ENCODE peak calls at places on chromosomes 13 and 19, in seven cellular contexts. K is thoracic aorta; J is psoas muscle; S is heart right ventricle; M is CD4-positive, alpha-beta T cell; O is CD4-positive, alpha-beta memory T cell; W is gastrocnemius medialis. B is an unnamed sample.

GRCh38 chr19:48102870-48103751 is 7.5 kb downstream of the PLA2G4C start:
- DNase-seq in K (no peak), J (no peak), S (no peak), M (peak), O (peak), W (peak), B (peak)

GRCh38 chr13:107977175-107977574 is 238.2 kb downstream of the LIG4 start:
- DNase-seq in K (no peak), J (no peak), S (no peak), M (no peak), O (no peak), W (no peak), B (no peak)

GRCh38 chr13:62357887-62358645 is 942.4 kb upstream of the PCDH20 start:
- DNase-seq in K (no peak), J (no peak), S (no peak), M (no peak), O (no peak), W (no peak), B (no peak)

GRCh38 chr13:31538067-31539042 is 201.0 kb upstream of the RXFP2 start:
- DNase-seq in K (no peak), J (no peak), S (no peak), M (no peak), O (no peak), W (no peak), B (no peak)

GRCh38 chr19:10007811-10008211 is 2.5 kb downstream of the COL5A3 start:
- DNase-seq in K (no peak), J (peak), S (peak), M (no peak), O (no peak), W (peak), B (peak)

GRCh38 chr19:38513762-38514167 is 80.3 kb downstream of the RYR1 start:
- DNase-seq in K (no peak), J (no peak), S (no peak), M (no peak), O (peak), W (no peak), B (no peak)

GRCh38 chr13:34064456-34065205 is 246.7 kb downstream of the RFC3 start:
- DNase-seq in K (no peak), J (no peak), S (no peak), M (no peak), O (no peak), W (no peak), B (no peak)

GRCh38 chr19:40217921-40218890 is at the start of gene TTC9B:
- DNase-seq in K (no peak), J (no peak), S (no peak), M (peak), O (peak), W (no peak), B (peak)

GRCh38 chr19:45705710-45706415 is 13.4 kb downstream of the QPCTL start:
- DNase-seq in K (no peak), J (no peak), S (no peak), M (no peak), O (no peak), W (no peak), B (no peak)

GRCh38 chr19:45906221-45906620 is 3.8 kb upstream of the MYPOP start:
- DNase-seq in K (no peak), J (no peak), S (no peak), M (no peak), O (no peak), W (no peak), B (no peak)

GRCh38 chr19:35712910-35713845 is 4.6 kb upstream of the KMT2B start:
- DNase-seq in K (no peak), J (no peak), S (no peak), M (no peak), O (peak), W (no peak), B (no peak)

GRCh38 chr19:17205237-17206140 is 9.7 kb upstream of the USE1 start:
- DNase-seq in K (no peak), J (no peak), S (peak), M (peak), O (peak), W (peak), B (peak)

GRCh38 chr13:106034201-106034600 is 501.3 kb downstream of the EFNB2 start:
- DNase-seq in K (no peak), J (no peak), S (no peak), M (no peak), O (no peak), W (no peak), B (no peak)

GRCh38 chr13:30373727-30374126 is 48.6 kb upstream of the UBE2L5 start:
- DNase-seq in K (no peak), J (no peak), S (no peak), M (no peak), O (no peak), W (no peak), B (no peak)

GRCh38 chr19:6713773-6714692 is 6.4 kb downstream of the C3 start:
- DNase-seq in K (no peak), J (no peak), S (no peak), M (no peak), O (no peak), W (no peak), B (no peak)

GRCh38 chr19:2239771-2240770 is 3.4 kb downstream of the SF3A2 start:
- DNase-seq in K (no peak), J (no peak), S (no peak), M (no peak), O (peak), W (peak), B (peak)

GRCh38 chr13:20160346-20161274 is at the start of gene GJA3:
- DNase-seq in K (no peak), J (no peak), S (peak), M (no peak), O (peak), W (no peak), B (peak)

GRCh38 chr13:35283856-35284255 is 192.6 kb downstream of the MAB21L1 start:
- DNase-seq in K (no peak), J (no peak), S (no peak), M (no peak), O (no peak), W (no peak), B (no peak)

GRCh38 chr19:39802958-39803357 is 24.3 kb downstream of the LEUTX start:
- DNase-seq in K (no peak), J (peak), S (no peak), M (no peak), O (no peak), W (peak), B (no peak)

GRCh38 chr13:39148513-39148961 is 110.3 kb downstream of the NHLRC3 start:
- DNase-seq in K (no peak), J (no peak), S (no peak), M (no peak), O (no peak), W (no peak), B (no peak)

GRCh38 chr19:43562698-43563241 is 12.6 kb downstream of the XRCC1 start:
- DNase-seq in K (peak), J (peak), S (peak), M (peak), O (peak), W (peak), B (peak)

GRCh38 chr19:8631425-8631819 is 989 bp downstream of the NFILZ start:
- DNase-seq in K (peak), J (no peak), S (no peak), M (no peak), O (no peak), W (peak), B (no peak)

GRCh38 chr13:89057862-89058261 is 1386.7 kb downstream of the SLITRK5 start:
- DNase-seq in K (no peak), J (no peak), S (no peak), M (no peak), O (no peak), W (no peak), B (no peak)

GRCh38 chr13:49100637-49101570 is 119.2 kb upstream of the MLNR start:
- DNase-seq in K (no peak), J (no peak), S (no peak), M (no peak), O (no peak), W (no peak), B (no peak)

GRCh38 chr19:1837625-1838105 is 10.6 kb downstream of the REXO1 start:
- DNase-seq in K (no peak), J (no peak), S (no peak), M (peak), O (peak), W (no peak), B (no peak)

GRCh38 chr13:45441633-45442032 is 23.1 kb upstream of the COG3 start:
- DNase-seq in K (no peak), J (no peak), S (no peak), M (no peak), O (no peak), W (no peak), B (no peak)

GRCh38 chr19:14413765-14414171 is 5.4 kb downstream of the DDX39A start:
- DNase-seq in K (no peak), J (no peak), S (peak), M (no peak), O (no peak), W (no peak), B (no peak)

GRCh38 chr19:45395524-45396388 is 9.1 kb downstream of the PPP1R13L start:
- DNase-seq in K (no peak), J (no peak), S (no peak), M (no peak), O (no peak), W (no peak), B (no peak)

GRCh38 chr13:109698779-109699178 is 87.6 kb downstream of the IRS2 start:
- DNase-seq in K (no peak), J (no peak), S (no peak), M (no peak), O (no peak), W (no peak), B (no peak)

GRCh38 chr19:18157465-18158063 is 4.6 kb downstream of the PIK3R2 start:
- DNase-seq in K (no peak), J (peak), S (no peak), M (no peak), O (no peak), W (peak), B (peak)

GRCh38 chr19:14487370-14488125 is 8.4 kb downstream of the GIPC1 start:
- DNase-seq in K (no peak), J (no peak), S (no peak), M (no peak), O (no peak), W (no peak), B (no peak)

GRCh38 chr19:1736280-1736679 is 17.0 kb upstream of the ONECUT3 start:
- DNase-seq in K (no peak), J (no peak), S (no peak), M (no peak), O (no peak), W (no peak), B (no peak)

DNA sequence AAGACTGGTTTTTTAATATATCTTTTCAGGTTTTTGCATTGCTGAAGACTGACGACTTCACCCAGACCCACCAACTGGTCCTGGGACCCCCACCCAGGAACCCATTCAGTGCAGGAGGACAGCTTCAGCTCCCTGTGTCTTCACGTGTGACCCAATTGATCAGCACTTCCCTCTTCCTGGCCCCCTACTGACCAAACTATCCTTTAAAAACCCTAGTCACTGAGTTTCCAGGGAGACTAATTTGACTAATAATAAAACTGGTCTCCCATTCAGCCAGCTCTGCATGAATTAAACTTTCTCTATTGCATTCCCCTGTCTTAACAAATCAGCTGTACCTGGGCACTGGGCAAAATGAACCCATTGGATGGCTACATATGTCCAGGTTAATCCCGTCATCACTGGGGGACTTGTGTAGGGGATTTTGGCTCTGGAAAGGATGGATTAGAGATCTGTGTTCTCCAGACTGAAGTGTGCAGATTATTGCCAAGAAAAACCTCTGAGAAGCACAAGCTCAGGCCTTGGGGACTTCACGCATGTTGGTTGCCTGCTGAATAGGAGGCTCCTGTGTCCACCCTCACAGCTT is 16.3 kb upstream of the PARP4 start:
- DNase-seq in K (no peak), J (no peak), S (no peak), M (no peak), O (no peak), W (no peak), B (no peak)
- H3K27ac ChIP-seq in K (no peak), J (no peak), S (no peak), M (no peak), O (no peak), W (no peak), B (no peak)

GRCh38 chr13:72694314-72694713 is 33.1 kb downstream of the MZT1 start:
- DNase-seq in K (no peak), J (no peak), S (no peak), M (no peak), O (no peak), W (no peak), B (no peak)
- H3K27ac ChIP-seq in K (no peak), J (no peak), S (no peak), M (no peak), O (no peak), W (no peak), B (no peak)

GRCh38 chr19:55166530-55167268 is at the start of gene DNAAF3:
- DNase-seq in K (peak), J (peak), S (peak), M (peak), O (peak), W (peak), B (peak)
- H3K27ac ChIP-seq in K (peak), J (no peak), S (no peak), M (no peak), O (no peak), W (no peak), B (no peak)

GRCh38 chr13:79485014-79485441 is 4.1 kb downstream of the NDFIP2 start:
- DNase-seq in K (no peak), J (peak), S (no peak), M (no peak), O (no peak), W (peak), B (no peak)

GRCh38 chr13:79482271-79482970 is 1.5 kb downstream of the NDFIP2 start:
- DNase-seq in K (no peak), J (no peak), S (no peak), M (no peak), O (no peak), W (no peak), B (no peak)

GRCh38 chr13:79486433-79487188 is 5.7 kb downstream of the NDFIP2 start:
- DNase-seq in K (no peak), J (no peak), S (no peak), M (no peak), O (no peak), W (no peak), B (no peak)

GRCh38 chr13:79483302-79483701 is 2.3 kb downstream of the NDFIP2 start:
- DNase-seq in K (no peak), J (no peak), S (no peak), M (no peak), O (no peak), W (no peak), B (no peak)

DNA sequence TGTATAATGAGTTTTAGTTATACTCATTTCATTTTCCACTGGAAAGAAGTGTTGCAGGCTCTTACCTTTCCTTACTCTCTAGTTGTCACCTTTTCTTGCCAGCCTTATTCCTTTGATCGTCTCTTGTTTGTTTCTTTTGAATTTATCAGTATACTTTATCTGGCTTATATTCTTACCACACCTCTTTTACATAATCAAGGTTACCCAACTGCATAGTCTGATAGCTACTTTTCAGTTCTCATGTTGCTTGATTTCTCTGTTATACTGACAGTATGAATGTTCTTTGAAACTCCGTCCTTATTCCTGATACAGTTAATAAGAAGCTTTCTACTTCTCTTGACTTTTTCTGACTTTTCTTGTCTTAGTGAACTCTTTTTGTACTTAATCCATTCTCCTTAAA is 4.5 kb downstream of the NDFIP2 start:
- DNase-seq in K (no peak), J (no peak), S (no peak), M (no peak), O (no peak), W (no peak), B (no peak)
- H3K27ac ChIP-seq in K (no peak), J (peak), S (no peak), M (no peak), O (no peak), W (peak), B (no peak)

DNA sequence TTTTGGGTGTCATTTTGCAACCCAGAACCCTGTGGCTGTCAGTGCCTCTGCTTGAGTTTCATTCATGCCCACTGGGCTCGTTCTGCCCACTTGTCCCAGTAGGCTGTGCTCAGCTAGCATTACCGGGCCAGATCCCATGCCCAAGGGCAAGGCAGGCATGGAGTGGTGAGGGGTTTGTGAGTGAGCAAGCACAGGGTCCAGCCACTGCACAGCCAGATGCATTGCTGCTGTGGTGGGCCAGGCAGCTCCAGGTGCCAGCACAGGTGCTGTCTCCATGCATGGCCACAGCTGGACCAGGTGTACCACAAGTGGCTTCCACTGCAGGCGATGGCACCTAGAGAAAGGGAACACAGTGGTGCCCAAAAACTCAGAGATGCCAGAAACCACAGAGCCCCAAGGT is 1671.2 kb downstream of the OLFM4 start:
- DNase-seq in K (no peak), J (no peak), S (no peak), M (no peak), O (no peak), W (no peak), B (no peak)
- H3K27ac ChIP-seq in K (no peak), J (no peak), S (no peak), M (no peak), O (no peak), W (no peak), B (no peak)

GRCh38 chr19:41548954-41549688 is 26.8 kb upstream of the CEACAM21 start:
- DNase-seq in K (no peak), J (no peak), S (peak), M (peak), O (peak), W (no peak), B (no peak)
- H3K27ac ChIP-seq in K (no peak), J (peak), S (no peak), M (peak), O (peak), W (peak), B (no peak)

GRCh38 chr19:31073485-31074221 is 275.6 kb downstream of the TSHZ3 start:
- DNase-seq in K (no peak), J (no peak), S (no peak), M (no peak), O (no peak), W (no peak), B (no peak)
- H3K27ac ChIP-seq in K (no peak), J (no peak), S (no peak), M (no peak), O (no peak), W (no peak), B (no peak)

GRCh38 chr13:44218501-44219240 is 155.0 kb upstream of the SERP2 start:
- DNase-seq in K (peak), J (peak), S (peak), M (no peak), O (no peak), W (peak), B (peak)
- H3K27ac ChIP-seq in K (peak), J (peak), S (peak), M (no peak), O (no peak), W (peak), B (peak)

GRCh38 chr19:53467138-53467502 is 413 bp upstream of the ZNF813 start:
- DNase-seq in K (no peak), J (no peak), S (no peak), M (no peak), O (no peak), W (no peak), B (peak)
- H3K27ac ChIP-seq in K (no peak), J (no peak), S (no peak), M (no peak), O (peak), W (peak), B (no peak)

B was measured in testis.